ENCODE peak calls at places on chromosome 1, in ten cellular contexts. One of them, this sample, is unnamed.
A peak's percentile ranks its signal among the peaks of the same experiment; 100 is the strongest.

GRCh38 chr1:230696722-230697432 is 17.0 kb downstream of the AGT start:
- DNase-seq in GM13976: no peak
- DNase-seq in IMR-90: peak; percentile 34
- DNase-seq in BJ: no peak
- DNase-seq in B cell: no peak
- DNase-seq in CD8-positive, alpha-beta T cell: no peak
- DNase-seq in stomach: no peak
- DNase-seq in upper lobe of right lung: no peak
- DNase-seq in cardiac fibroblast: no peak
- DNase-seq in PC-9: no peak
- DNase-seq in this sample: no peak

GRCh38 chr1:201376464-201377374 is 761 bp downstream of the TNNT2 start:
- DNase-seq in IMR-90: peak; percentile 46
- DNase-seq in stomach: peak; percentile 38
- DNase-seq in cardiac fibroblast: peak; percentile 36
- DNase-seq in GM13976: peak; percentile 75
- DNase-seq in BJ: peak; percentile 2
- DNase-seq in PC-9: peak; percentile 63
- DNase-seq in upper lobe of right lung: no peak
- DNase-seq in CD8-positive, alpha-beta T cell: no peak
- DNase-seq in B cell: no peak
- DNase-seq in this sample: no peak

GRCh38 chr1:39720094-39720999 is 18.3 kb upstream of the PPIE start:
- DNase-seq in GM13976: peak; percentile 46
- DNase-seq in B cell: no peak
- DNase-seq in stomach: no peak
- DNase-seq in CD8-positive, alpha-beta T cell: no peak
- DNase-seq in IMR-90: peak; percentile 66
- DNase-seq in cardiac fibroblast: peak; percentile 82
- DNase-seq in upper lobe of right lung: no peak
- DNase-seq in PC-9: peak; percentile 6
- DNase-seq in BJ: peak; percentile 14
- DNase-seq in this sample: no peak

GRCh38 chr1:161185732-161186311 is 8.5 kb upstream of the B4GALT3 start:
- DNase-seq in BJ: no peak
- DNase-seq in PC-9: no peak
- DNase-seq in IMR-90: no peak
- DNase-seq in GM13976: no peak
- DNase-seq in stomach: no peak
- DNase-seq in CD8-positive, alpha-beta T cell: no peak
- DNase-seq in upper lobe of right lung: peak; percentile 62
- DNase-seq in cardiac fibroblast: peak; percentile 17
- DNase-seq in B cell: peak; percentile 61
- DNase-seq in this sample: peak; percentile 4

GRCh38 chr1:74679811-74680210 is 6.2 kb upstream of the ERICH3 start:
- DNase-seq in BJ: no peak
- DNase-seq in GM13976: no peak
- DNase-seq in CD8-positive, alpha-beta T cell: no peak
- DNase-seq in cardiac fibroblast: no peak
- DNase-seq in B cell: no peak
- DNase-seq in IMR-90: no peak
- DNase-seq in PC-9: no peak
- DNase-seq in stomach: no peak
- DNase-seq in upper lobe of right lung: no peak
- DNase-seq in this sample: no peak

GRCh38 chr1:54053745-54054437 is 483 bp downstream of the TCEANC2 start:
- DNase-seq in BJ: no peak
- DNase-seq in upper lobe of right lung: no peak
- DNase-seq in cardiac fibroblast: peak; percentile 36
- DNase-seq in IMR-90: peak; percentile 10
- DNase-seq in PC-9: no peak
- DNase-seq in stomach: no peak
- DNase-seq in GM13976: peak; percentile 14
- DNase-seq in B cell: no peak
- DNase-seq in CD8-positive, alpha-beta T cell: no peak
- DNase-seq in this sample: no peak

GRCh38 chr1:50110084-50110615 is 1.4 kb downstream of the ELAVL4 start:
- DNase-seq in BJ: no peak
- DNase-seq in B cell: no peak
- DNase-seq in IMR-90: no peak
- DNase-seq in CD8-positive, alpha-beta T cell: no peak
- DNase-seq in GM13976: no peak
- DNase-seq in stomach: no peak
- DNase-seq in upper lobe of right lung: no peak
- DNase-seq in cardiac fibroblast: no peak
- DNase-seq in PC-9: no peak
- DNase-seq in this sample: no peak

GRCh38 chr1:234605983-234606730 is 3.8 kb downstream of the IRF2BP2 start:
- DNase-seq in upper lobe of right lung: no peak
- DNase-seq in IMR-90: peak; percentile 62
- DNase-seq in GM13976: no peak
- DNase-seq in stomach: peak; percentile 53
- DNase-seq in BJ: no peak
- DNase-seq in PC-9: peak; percentile 33
- DNase-seq in cardiac fibroblast: peak; percentile 66
- DNase-seq in CD8-positive, alpha-beta T cell: peak; percentile 17
- DNase-seq in B cell: no peak
- DNase-seq in this sample: no peak

GRCh38 chr1:116286541-116286971 is 86.5 kb upstream of the ATP1A1 start:
- DNase-seq in stomach: no peak
- DNase-seq in upper lobe of right lung: no peak
- DNase-seq in GM13976: no peak
- DNase-seq in BJ: peak; percentile 26
- DNase-seq in B cell: no peak
- DNase-seq in cardiac fibroblast: peak; percentile 15
- DNase-seq in CD8-positive, alpha-beta T cell: no peak
- DNase-seq in PC-9: no peak
- DNase-seq in IMR-90: peak; percentile 26
- DNase-seq in this sample: no peak
- TF ChIP-seq CTCF in stomach: no peak
- TF ChIP-seq CTCF in upper lobe of right lung: no peak
- TF ChIP-seq CTCF in GM13976: no peak
- TF ChIP-seq CTCF in BJ: no peak
- TF ChIP-seq CTCF in B cell: no peak
- TF ChIP-seq CTCF in cardiac fibroblast: no peak
- TF ChIP-seq CTCF in CD8-positive, alpha-beta T cell: no peak
- TF ChIP-seq CTCF in PC-9: no peak
- TF ChIP-seq CTCF in IMR-90: no peak
- TF ChIP-seq CTCF in this sample: no peak

GRCh38 chr1:206843626-206844025 is 21.8 kb upstream of the IL20 start:
- DNase-seq in CD8-positive, alpha-beta T cell: no peak
- DNase-seq in stomach: no peak
- DNase-seq in GM13976: no peak
- DNase-seq in upper lobe of right lung: no peak
- DNase-seq in B cell: no peak
- DNase-seq in BJ: no peak
- DNase-seq in PC-9: no peak
- DNase-seq in cardiac fibroblast: no peak
- DNase-seq in IMR-90: no peak
- DNase-seq in this sample: no peak

GRCh38 chr1:206850401-206850800 is 15.0 kb upstream of the IL20 start:
- DNase-seq in stomach: no peak
- DNase-seq in PC-9: no peak
- DNase-seq in BJ: no peak
- DNase-seq in cardiac fibroblast: no peak
- DNase-seq in IMR-90: no peak
- DNase-seq in CD8-positive, alpha-beta T cell: no peak
- DNase-seq in B cell: no peak
- DNase-seq in GM13976: no peak
- DNase-seq in upper lobe of right lung: no peak
- DNase-seq in this sample: no peak

GRCh38 chr1:206847946-206848345 is 17.5 kb upstream of the IL20 start:
- DNase-seq in B cell: no peak
- DNase-seq in stomach: no peak
- DNase-seq in cardiac fibroblast: no peak
- DNase-seq in BJ: no peak
- DNase-seq in GM13976: no peak
- DNase-seq in IMR-90: no peak
- DNase-seq in CD8-positive, alpha-beta T cell: no peak
- DNase-seq in upper lobe of right lung: no peak
- DNase-seq in PC-9: no peak
- DNase-seq in this sample: no peak

GRCh38 chr1:206846475-206846874 is 18.9 kb upstream of the IL20 start:
- DNase-seq in IMR-90: no peak
- DNase-seq in upper lobe of right lung: no peak
- DNase-seq in B cell: no peak
- DNase-seq in GM13976: no peak
- DNase-seq in BJ: no peak
- DNase-seq in cardiac fibroblast: no peak
- DNase-seq in CD8-positive, alpha-beta T cell: no peak
- DNase-seq in stomach: peak; percentile 54
- DNase-seq in PC-9: no peak
- DNase-seq in this sample: no peak

DNA sequence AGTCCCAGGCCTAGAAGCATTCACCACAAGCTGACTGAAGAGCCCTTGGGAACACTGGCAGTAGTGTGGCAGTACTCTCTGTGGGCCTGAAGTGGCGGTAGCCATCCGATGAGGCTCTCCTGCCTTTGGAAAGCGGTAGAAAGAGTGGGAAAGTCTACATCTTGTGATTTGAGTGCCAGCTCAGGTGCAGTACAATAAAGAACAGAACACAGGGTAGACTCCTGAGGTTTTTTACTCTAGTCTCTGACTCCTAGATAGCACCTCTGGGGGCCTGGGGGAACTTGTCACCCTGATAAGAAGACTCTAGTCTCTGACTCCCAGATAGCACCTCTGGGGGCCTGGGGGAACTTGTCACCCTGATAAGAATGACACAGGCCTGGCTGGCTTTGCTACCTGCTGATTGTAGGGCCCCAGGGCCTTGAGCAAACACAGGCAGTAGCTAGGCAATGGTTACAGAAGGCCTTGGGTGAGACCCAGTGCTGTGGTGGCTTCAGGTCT is 18.0 kb upstream of the IL20 start:
- DNase-seq in CD8-positive, alpha-beta T cell: no peak
- DNase-seq in stomach: peak; percentile 49
- DNase-seq in B cell: no peak
- DNase-seq in PC-9: no peak
- DNase-seq in cardiac fibroblast: no peak
- DNase-seq in IMR-90: no peak
- DNase-seq in upper lobe of right lung: no peak
- DNase-seq in BJ: no peak
- DNase-seq in GM13976: no peak
- DNase-seq in this sample: no peak
- TF ChIP-seq CTCF in CD8-positive, alpha-beta T cell: no peak
- TF ChIP-seq CTCF in stomach: no peak
- TF ChIP-seq CTCF in B cell: no peak
- TF ChIP-seq CTCF in PC-9: no peak
- TF ChIP-seq CTCF in cardiac fibroblast: no peak
- TF ChIP-seq CTCF in IMR-90: no peak
- TF ChIP-seq CTCF in upper lobe of right lung: no peak
- TF ChIP-seq CTCF in BJ: no peak
- TF ChIP-seq CTCF in GM13976: no peak
- TF ChIP-seq CTCF in this sample: no peak

DNA sequence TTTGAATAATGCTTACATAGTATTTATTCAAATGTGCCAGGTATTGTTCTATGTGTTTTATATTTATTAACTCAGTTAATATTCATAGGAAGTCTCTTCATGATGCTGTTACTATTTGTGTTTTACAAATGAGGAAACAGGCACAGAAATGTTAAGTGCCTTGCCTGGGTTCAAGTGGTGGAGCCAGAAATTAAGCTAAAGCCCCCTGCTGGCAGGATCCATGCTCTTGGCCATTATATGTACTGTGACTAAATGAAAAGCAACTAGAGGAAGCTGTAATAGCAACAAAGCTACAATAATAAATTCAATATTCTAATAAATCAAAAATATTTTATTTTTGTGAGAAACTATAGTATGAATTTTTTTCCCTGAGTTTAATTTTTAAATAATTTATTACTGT is 30.0 kb downstream of the IARS2 start:
- DNase-seq in IMR-90: no peak
- DNase-seq in upper lobe of right lung: no peak
- DNase-seq in CD8-positive, alpha-beta T cell: no peak
- DNase-seq in B cell: no peak
- DNase-seq in GM13976: no peak
- DNase-seq in cardiac fibroblast: no peak
- DNase-seq in PC-9: no peak
- DNase-seq in stomach: no peak
- DNase-seq in BJ: no peak
- DNase-seq in this sample: no peak
- TF ChIP-seq CTCF in IMR-90: peak; percentile 24
- TF ChIP-seq CTCF in upper lobe of right lung: no peak
- TF ChIP-seq CTCF in CD8-positive, alpha-beta T cell: no peak
- TF ChIP-seq CTCF in B cell: peak; percentile 34
- TF ChIP-seq CTCF in GM13976: no peak
- TF ChIP-seq CTCF in cardiac fibroblast: peak; percentile 37
- TF ChIP-seq CTCF in PC-9: peak; percentile 50
- TF ChIP-seq CTCF in stomach: no peak
- TF ChIP-seq CTCF in BJ: peak; percentile 35
- TF ChIP-seq CTCF in this sample: peak; percentile 67

GRCh38 chr1:8988618-8988967 is 37.6 kb downstream of the SLC2A7 start:
- DNase-seq in GM13976: no peak
- DNase-seq in PC-9: no peak
- DNase-seq in stomach: no peak
- DNase-seq in CD8-positive, alpha-beta T cell: no peak
- DNase-seq in cardiac fibroblast: no peak
- DNase-seq in upper lobe of right lung: no peak
- DNase-seq in BJ: no peak
- DNase-seq in IMR-90: no peak
- DNase-seq in B cell: no peak
- DNase-seq in this sample: no peak

GRCh38 chr1:8984990-8985389 is 39.3 kb downstream of the CA6 start:
- DNase-seq in GM13976: no peak
- DNase-seq in B cell: no peak
- DNase-seq in BJ: no peak
- DNase-seq in CD8-positive, alpha-beta T cell: no peak
- DNase-seq in cardiac fibroblast: no peak
- DNase-seq in IMR-90: no peak
- DNase-seq in upper lobe of right lung: no peak
- DNase-seq in PC-9: no peak
- DNase-seq in stomach: no peak
- DNase-seq in this sample: no peak

GRCh38 chr1:8987881-8988617 is 38.2 kb downstream of the SLC2A7 start:
- DNase-seq in B cell: peak; percentile 60
- DNase-seq in IMR-90: peak; percentile 32
- DNase-seq in BJ: no peak
- DNase-seq in upper lobe of right lung: peak; percentile 74
- DNase-seq in stomach: peak; percentile 59
- DNase-seq in PC-9: peak; percentile 44
- DNase-seq in CD8-positive, alpha-beta T cell: peak; percentile 47
- DNase-seq in cardiac fibroblast: peak; percentile 65
- DNase-seq in GM13976: peak; percentile 83
- DNase-seq in this sample: no peak

GRCh38 chr1:8985915-8986813 is 40.1 kb downstream of the SLC2A7 start:
- DNase-seq in cardiac fibroblast: peak; percentile 98
- DNase-seq in IMR-90: peak; percentile 95
- DNase-seq in upper lobe of right lung: peak; percentile 77
- DNase-seq in BJ: peak; percentile 92
- DNase-seq in stomach: peak; percentile 88
- DNase-seq in PC-9: peak; percentile 83
- DNase-seq in CD8-positive, alpha-beta T cell: no peak
- DNase-seq in B cell: no peak
- DNase-seq in GM13976: no peak
- DNase-seq in this sample: peak; percentile 72

DNA sequence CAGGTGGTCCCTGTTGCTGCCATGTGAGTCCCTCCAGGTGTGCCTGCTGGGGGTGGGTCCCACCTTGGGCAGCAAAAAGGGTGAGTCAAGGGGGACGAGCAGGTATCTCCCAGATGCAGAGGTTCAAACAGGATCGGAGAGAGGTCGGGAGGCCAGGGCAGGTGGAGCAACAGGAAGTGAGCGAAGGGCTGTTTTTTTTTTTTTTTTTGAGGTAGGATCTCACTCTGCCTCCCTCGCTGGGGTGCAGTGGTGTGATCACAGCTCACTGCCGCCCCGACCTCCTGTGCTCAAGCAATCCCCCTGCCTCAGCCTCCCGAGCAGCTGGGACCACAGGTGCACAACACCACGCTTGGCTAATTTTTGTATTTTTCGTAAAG is 39.4 kb downstream of the SLC2A7 start:
- DNase-seq in stomach: no peak
- DNase-seq in BJ: no peak
- DNase-seq in PC-9: no peak
- DNase-seq in CD8-positive, alpha-beta T cell: no peak
- DNase-seq in GM13976: no peak
- DNase-seq in upper lobe of right lung: no peak
- DNase-seq in IMR-90: no peak
- DNase-seq in cardiac fibroblast: no peak
- DNase-seq in B cell: no peak
- DNase-seq in this sample: no peak
- TF ChIP-seq CTCF in stomach: no peak
- TF ChIP-seq CTCF in BJ: no peak
- TF ChIP-seq CTCF in PC-9: no peak
- TF ChIP-seq CTCF in CD8-positive, alpha-beta T cell: no peak
- TF ChIP-seq CTCF in GM13976: no peak
- TF ChIP-seq CTCF in upper lobe of right lung: no peak
- TF ChIP-seq CTCF in IMR-90: no peak
- TF ChIP-seq CTCF in cardiac fibroblast: no peak
- TF ChIP-seq CTCF in B cell: no peak
- TF ChIP-seq CTCF in this sample: no peak

This sample was measured in chondrocyte.